ENCODE peak calls at places on chromosomes 1 and 21, in seven cellular contexts. U, I, C, D, V, K and H are unnamed samples.

GRCh38 chr1:43549921-43550597 is 19.4 kb downstream of the PTPRF start:
- DNase-seq in U (no peak), I (no peak), C (no peak), D (peak), V (peak), K (peak), H (no peak)

GRCh38 chr1:230206976-230207375 is 139.9 kb downstream of the GALNT2 start:
- DNase-seq in U (no peak), I (no peak), C (no peak), D (peak), V (no peak), K (no peak), H (no peak)

GRCh38 chr1:207470927-207471326 is 16.8 kb downstream of the CR2 start:
- DNase-seq in U (no peak), I (no peak), C (peak), D (no peak), V (no peak), K (no peak), H (no peak)

GRCh38 chr1:246769306-246769705 is 45.1 kb downstream of the SCCPDH start:
- DNase-seq in U (peak), I (peak), C (no peak), D (peak), V (no peak), K (peak), H (peak)

GRCh38 chr1:168285419-168285790 is 4.7 kb downstream of the TBX19 start:
- DNase-seq in U (no peak), I (no peak), C (no peak), D (no peak), V (no peak), K (peak), H (no peak)

GRCh38 chr1:53337499-53337898 is 9.6 kb upstream of the LRP8 start:
- DNase-seq in U (no peak), I (no peak), C (no peak), D (no peak), V (no peak), K (no peak), H (no peak)

GRCh38 chr1:200518524-200518923 is 102.0 kb downstream of the KIF14 start:
- DNase-seq in U (no peak), I (no peak), C (no peak), D (no peak), V (no peak), K (peak), H (no peak)

GRCh38 chr1:59013276-59013927 is 229.6 kb upstream of the JUN start:
- DNase-seq in U (peak), I (no peak), C (no peak), D (peak), V (peak), K (peak), H (peak)

GRCh38 chr1:202158810-202159533 is 1.4 kb downstream of the PTPN7 start:
- DNase-seq in U (no peak), I (no peak), C (no peak), D (no peak), V (no peak), K (no peak), H (no peak)

GRCh38 chr1:225980005-225980404 is 19.1 kb downstream of the SDE2 start:
- DNase-seq in U (peak), I (no peak), C (no peak), D (peak), V (no peak), K (no peak), H (no peak)

GRCh38 chr1:102085896-102086295 is 89.2 kb upstream of the OLFM3 start:
- DNase-seq in U (no peak), I (no peak), C (no peak), D (no peak), V (no peak), K (peak), H (no peak)

GRCh38 chr1:162562452-162562828 is 918 bp downstream of the UAP1 start:
- DNase-seq in U (no peak), I (no peak), C (no peak), D (peak), V (no peak), K (peak), H (peak)
- H3K4me3 ChIP-seq in U (peak), I (peak), C (peak), D (peak), V (peak), K (peak), H (peak)

GRCh38 chr1:119869962-119870361 is 26.4 kb downstream of the ADAM30 start:
- DNase-seq in U (no peak), I (no peak), C (no peak), D (no peak), V (no peak), K (no peak), H (no peak)

GRCh38 chr1:119868176-119868575 is 28.1 kb downstream of the ADAM30 start:
- DNase-seq in U (no peak), I (no peak), C (no peak), D (no peak), V (no peak), K (no peak), H (no peak)

GRCh38 chr1:119871881-119872280 is 24.4 kb downstream of the ADAM30 start:
- DNase-seq in U (no peak), I (no peak), C (no peak), D (no peak), V (no peak), K (no peak), H (no peak)

GRCh38 chr1:119873166-119874025 is 22.9 kb downstream of the ADAM30 start:
- DNase-seq in U (no peak), I (peak), C (no peak), D (no peak), V (no peak), K (peak), H (peak)

GRCh38 chr1:119870917-119871486 is 25.3 kb downstream of the ADAM30 start:
- DNase-seq in U (peak), I (no peak), C (peak), D (peak), V (peak), K (peak), H (peak)
- H3K4me3 ChIP-seq in U (no peak), I (no peak), C (no peak), D (no peak), V (peak), K (no peak), H (peak)

GRCh38 chr1:16015491-16015890 is 2.4 kb downstream of the HSPB7 start:
- DNase-seq in U (no peak), I (no peak), C (no peak), D (no peak), V (no peak), K (no peak), H (no peak)

GRCh38 chr1:16015960-16016901 is 1.6 kb downstream of the HSPB7 start:
- DNase-seq in U (peak), I (no peak), C (no peak), D (no peak), V (no peak), K (no peak), H (peak)

GRCh38 chr1:16017461-16018303 is at the start of gene HSPB7:
- DNase-seq in U (peak), I (peak), C (no peak), D (peak), V (peak), K (no peak), H (peak)

GRCh38 chr1:16018308-16018707 is 465 bp upstream of the HSPB7 start:
- DNase-seq in U (peak), I (no peak), C (no peak), D (no peak), V (no peak), K (no peak), H (no peak)

GRCh38 chr1:16017076-16017460 is 775 bp downstream of the HSPB7 start:
- DNase-seq in U (peak), I (no peak), C (no peak), D (no peak), V (no peak), K (no peak), H (no peak)
- H3K4me3 ChIP-seq in U (peak), I (peak), C (no peak), D (no peak), V (peak), K (no peak), H (peak)

GRCh38 chr1:2050793-2051682 is 827 bp downstream of the PRKCZ start:
- DNase-seq in U (no peak), I (no peak), C (no peak), D (no peak), V (peak), K (peak), H (no peak)

GRCh38 chr1:2050482-2050792 is 226 bp downstream of the PRKCZ start:
- DNase-seq in U (no peak), I (no peak), C (no peak), D (no peak), V (no peak), K (peak), H (no peak)

GRCh38 chr1:2053217-2053616 is 3.0 kb downstream of the PRKCZ start:
- DNase-seq in U (no peak), I (no peak), C (no peak), D (no peak), V (no peak), K (no peak), H (no peak)

GRCh38 chr1:2052756-2053155 is 2.5 kb downstream of the PRKCZ start:
- DNase-seq in U (no peak), I (no peak), C (no peak), D (no peak), V (no peak), K (no peak), H (no peak)

GRCh38 chr1:2052096-2052569 is 1.9 kb downstream of the PRKCZ start:
- DNase-seq in U (no peak), I (no peak), C (no peak), D (no peak), V (no peak), K (no peak), H (no peak)
- H3K4me3 ChIP-seq in U (no peak), I (no peak), C (no peak), D (no peak), V (no peak), K (no peak), H (no peak)

DNA sequence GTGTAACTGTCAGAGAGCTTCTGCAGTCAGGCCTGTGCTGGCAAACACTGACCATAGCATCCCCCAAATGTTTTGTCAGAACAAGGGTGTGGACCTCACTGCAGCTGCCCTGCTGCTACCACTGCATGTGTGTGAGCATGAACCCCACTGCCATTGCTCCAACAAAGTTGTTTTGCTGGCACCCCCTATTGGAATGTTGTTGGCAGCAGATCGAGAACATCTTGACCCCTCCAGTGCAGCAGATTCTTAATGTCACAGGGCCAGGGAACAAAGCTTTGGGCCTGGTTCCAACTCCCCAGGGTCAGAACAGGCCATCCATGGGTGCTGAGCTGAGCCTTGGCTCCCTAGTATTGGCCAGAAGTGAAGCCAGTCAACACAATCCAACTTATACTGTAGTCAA is 1537.4 kb downstream of the NCAM2 start:
- DNase-seq in U (peak), I (no peak), C (no peak), D (no peak), V (no peak), K (no peak), H (no peak)
- H3K4me3 ChIP-seq in U (no peak), I (no peak), C (no peak), D (no peak), V (no peak), K (no peak), H (no peak)

GRCh38 chr1:65525297-65526048 is 105.0 kb downstream of the LEPR start:
- DNase-seq in U (peak), I (no peak), C (no peak), D (no peak), V (peak), K (no peak), H (peak)

GRCh38 chr1:65527672-65528071 is 107.2 kb downstream of the LEPR start:
- DNase-seq in U (no peak), I (no peak), C (no peak), D (no peak), V (no peak), K (no peak), H (peak)

GRCh38 chr1:65526049-65526556 is 105.6 kb downstream of the LEPR start:
- DNase-seq in U (no peak), I (no peak), C (no peak), D (no peak), V (no peak), K (no peak), H (no peak)

GRCh38 chr1:65527211-65527610 is 106.7 kb downstream of the LEPR start:
- DNase-seq in U (no peak), I (peak), C (no peak), D (no peak), V (no peak), K (no peak), H (peak)

GRCh38 chr1:65524931-65525296 is 104.4 kb downstream of the LEPR start:
- DNase-seq in U (no peak), I (no peak), C (no peak), D (no peak), V (no peak), K (no peak), H (no peak)
- H3K4me3 ChIP-seq in U (peak), I (peak), C (no peak), D (peak), V (peak), K (no peak), H (peak)

DNA sequence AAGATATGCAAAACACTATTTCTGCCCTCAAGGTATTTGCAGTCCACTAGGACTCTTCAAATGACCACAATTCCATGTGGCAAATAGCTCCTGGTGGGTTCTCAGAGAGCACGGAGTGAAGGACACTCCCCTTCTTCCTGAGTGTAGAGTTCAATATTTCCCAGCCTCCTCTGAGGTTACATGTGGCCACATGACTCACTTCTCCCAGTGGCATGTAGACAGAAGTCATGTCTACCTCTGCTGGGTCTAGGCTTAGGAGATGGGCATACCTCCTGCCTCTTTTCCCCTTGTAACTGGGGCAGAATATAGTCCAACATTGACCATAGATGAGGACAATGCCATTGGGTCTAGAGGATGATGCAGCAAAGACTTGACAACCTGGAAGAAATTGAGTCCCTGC is 191.4 kb downstream of the MIS18A start:
- DNase-seq in U (no peak), I (no peak), C (no peak), D (no peak), V (no peak), K (no peak), H (no peak)
- H3K4me3 ChIP-seq in U (no peak), I (no peak), C (no peak), D (no peak), V (no peak), K (no peak), H (no peak)

GRCh38 chr21:42520628-42521253 is 7.1 kb downstream of the SLC37A1 start:
- DNase-seq in U (no peak), I (no peak), C (no peak), D (no peak), V (no peak), K (no peak), H (no peak)
- H3K4me3 ChIP-seq in U (no peak), I (no peak), C (no peak), D (no peak), V (no peak), K (no peak), H (no peak)

GRCh38 chr1:27634166-27634981 is 611 bp downstream of the FGR start:
- DNase-seq in U (peak), I (no peak), C (peak), D (no peak), V (peak), K (no peak), H (peak)
- H3K4me3 ChIP-seq in U (peak), I (peak), C (peak), D (peak), V (peak), K (peak), H (peak)